ENCODE peak calls at places on chromosomes 3 and 15, in seven cellular contexts. F is hepatocyte, V is Karpas-422, Z is PC-3, Q is GM23248, W is OCI-LY7, U is SK-N-SH. S is an unnamed sample. For H3K9me3 and H3K9me2, the result is how much of the 10 kb centered on the place peaks cover.

GRCh38 chr3:72150634-72151412 is 365.9 kb upstream of the PROK2 start:
- DNase-seq in F (peak), V (no peak), Z (no peak), Q (no peak), W (no peak), U (no peak), S (no peak)

GRCh38 chr15:92651877-92652575 is 3.5 kb downstream of the FAM174B start:
- DNase-seq in F (no peak), V (no peak), Z (no peak), Q (no peak), W (no peak), U (no peak), S (peak)

GRCh38 chr15:77650285-77650684 is 17.6 kb upstream of the LINGO1 start:
- DNase-seq in F (peak), V (peak), Z (no peak), Q (peak), W (peak), U (peak), S (no peak)

GRCh38 chr3:59678042-59678707 is 628.4 kb upstream of the CFAP20DC start:
- DNase-seq in F (no peak), V (no peak), Z (no peak), Q (no peak), W (no peak), U (no peak), S (no peak)

GRCh38 chr3:148158210-148158609 is 539.5 kb upstream of the AGTR1 start:
- DNase-seq in F (no peak), V (no peak), Z (peak), Q (peak), W (no peak), U (no peak), S (no peak)

GRCh38 chr3:30241721-30242120 is 364.7 kb upstream of the TGFBR2 start:
- DNase-seq in F (no peak), V (no peak), Z (peak), Q (peak), W (no peak), U (no peak), S (no peak)

GRCh38 chr3:56975562-56975961 is 84.9 kb upstream of the SPATA12 start:
- DNase-seq in F (peak), V (no peak), Z (no peak), Q (peak), W (no peak), U (no peak), S (no peak)

GRCh38 chr15:78960308-78960707 is 15.5 kb upstream of the CTSH start:
- DNase-seq in F (no peak), V (no peak), Z (no peak), Q (no peak), W (no peak), U (no peak), S (no peak)

GRCh38 chr3:47096955-47097354 is 67.0 kb downstream of the SETD2 start:
- DNase-seq in F (no peak), V (no peak), Z (peak), Q (peak), W (no peak), U (no peak), S (no peak)

GRCh38 chr15:100873029-100873677 is 6.5 kb upstream of the ALDH1A3 start:
- DNase-seq in F (peak), V (peak), Z (peak), Q (peak), W (peak), U (peak), S (peak)

GRCh38 chr15:73941044-73941443 is 14.8 kb downstream of the LOXL1 start:
- DNase-seq in F (peak), V (no peak), Z (peak), Q (peak), W (no peak), U (no peak), S (peak)

GRCh38 chr15:87566236-87566635 is 690.3 kb downstream of the NTRK3 start:
- DNase-seq in F (no peak), V (no peak), Z (no peak), Q (no peak), W (no peak), U (no peak), S (no peak)

GRCh38 chr15:68667800-68668625 is 89.2 kb downstream of the CORO2B start:
- DNase-seq in F (no peak), V (no peak), Z (no peak), Q (no peak), W (no peak), U (no peak), S (no peak)

GRCh38 chr3:47162695-47163022 is 1.3 kb downstream of the SETD2 start:
- DNase-seq in F (peak), V (no peak), Z (peak), Q (peak), W (no peak), U (no peak), S (no peak)

GRCh38 chr3:138384971-138385370 is 36.6 kb downstream of the MRAS start:
- DNase-seq in F (no peak), V (no peak), Z (no peak), Q (no peak), W (no peak), U (no peak), S (no peak)

GRCh38 chr3:127330385-127330784 is 42.5 kb upstream of the PRR20G start:
- DNase-seq in F (no peak), V (no peak), Z (no peak), Q (no peak), W (no peak), U (no peak), S (no peak)
- H3K9me3 ChIP-seq in F (under half), V (under half), Z (under half), Q (under half), W (under half), U (under half), S (under half)

DNA sequence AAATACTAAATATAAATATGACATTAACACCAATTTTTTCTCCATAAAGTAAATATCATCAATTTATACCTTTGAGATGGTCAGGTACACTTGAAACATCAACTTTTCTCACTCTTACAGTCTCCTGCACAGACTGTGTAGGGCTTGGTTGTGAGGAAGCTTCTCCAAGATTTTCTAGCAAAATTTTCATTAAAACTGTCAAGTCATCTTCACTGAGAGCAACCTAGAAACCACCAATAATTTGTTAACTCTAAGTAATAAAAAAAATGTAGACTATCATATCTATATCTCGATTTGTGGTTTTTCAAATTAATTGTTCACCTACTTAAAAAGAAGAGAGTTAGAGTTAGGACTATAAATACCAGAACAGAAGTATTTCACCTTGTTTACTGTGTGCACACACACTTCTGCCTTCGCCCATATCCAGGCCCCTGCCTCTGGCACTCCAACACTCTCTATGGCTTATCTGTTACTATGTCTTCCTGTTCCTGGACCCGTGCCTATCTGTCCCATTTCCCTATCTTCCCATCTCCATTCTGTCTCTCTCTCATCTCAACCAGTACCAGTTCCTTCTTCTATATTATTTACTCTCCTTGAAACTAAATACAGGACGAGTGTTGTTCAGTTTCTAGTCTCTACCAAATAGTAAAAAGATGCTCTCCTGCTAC is 123.6 kb downstream of the VPS13C start:
- DNase-seq in F (no peak), V (no peak), Z (no peak), Q (no peak), W (no peak), U (peak), S (no peak)
- H3K9me2 ChIP-seq in F (under half), V (under half), Z (under half), Q (under half), W (under half), U (under half), S (under half)

GRCh38 chr15:90232941-90233700 is 620 bp downstream of the CIB1 start:
- DNase-seq in F (peak), V (peak), Z (peak), Q (peak), W (peak), U (peak), S (peak)
- H2AFZ ChIP-seq in F (peak), V (peak), Z (peak), Q (peak), W (peak), U (peak), S (peak)

DNA sequence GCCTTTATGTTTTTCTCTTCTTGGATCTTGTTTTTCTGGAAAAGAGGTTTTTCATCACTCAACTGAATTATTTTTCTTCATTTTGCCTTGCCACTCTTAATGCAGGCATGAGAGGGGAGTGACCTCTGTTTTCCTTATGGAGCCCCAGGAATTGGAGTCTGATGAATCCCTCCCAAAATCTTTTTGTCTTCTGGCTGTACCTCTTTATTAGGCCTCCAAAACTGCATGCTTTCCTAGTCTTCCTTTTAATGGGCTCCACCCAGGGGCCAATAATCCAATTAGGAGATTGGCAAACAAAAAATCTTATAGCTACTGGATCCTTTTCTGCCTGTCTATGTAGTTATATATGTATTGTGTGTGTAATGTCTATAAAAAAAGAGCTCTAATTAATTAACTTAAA is 192.4 kb upstream of the PEX5L start:
- DNase-seq in F (no peak), V (peak), Z (no peak), Q (no peak), W (peak), U (no peak), S (no peak)
- H3K9me3 ChIP-seq in F (under half), V (under half), Z (under half), Q (under half), W (under half), U (under half), S (under half)

GRCh38 chr3:41162981-41163380 is 36.3 kb upstream of the CTNNB1 start:
- DNase-seq in F (no peak), V (no peak), Z (no peak), Q (no peak), W (no peak), U (no peak), S (no peak)
- H3K9me2 ChIP-seq in F (under half), V (under half), Z (under half), Q (under half), W (under half), U (under half), S (under half)

GRCh38 chr3:39727415-39727814 is 82.0 kb upstream of the MYRIP start:
- DNase-seq in F (no peak), V (no peak), Z (no peak), Q (peak), W (no peak), U (no peak), S (no peak)

GRCh38 chr3:39724233-39724846 is 85.1 kb upstream of the MYRIP start:
- DNase-seq in F (no peak), V (peak), Z (no peak), Q (peak), W (no peak), U (peak), S (no peak)

GRCh38 chr3:39721076-39721475 is 88.3 kb upstream of the MYRIP start:
- DNase-seq in F (no peak), V (peak), Z (no peak), Q (peak), W (no peak), U (no peak), S (no peak)

GRCh38 chr3:39725321-39725720 is 84.1 kb upstream of the MYRIP start:
- DNase-seq in F (no peak), V (no peak), Z (no peak), Q (no peak), W (no peak), U (no peak), S (no peak)
- H2AFZ ChIP-seq in F (no peak), V (no peak), Z (no peak), Q (no peak), W (no peak), U (no peak), S (no peak)

DNA sequence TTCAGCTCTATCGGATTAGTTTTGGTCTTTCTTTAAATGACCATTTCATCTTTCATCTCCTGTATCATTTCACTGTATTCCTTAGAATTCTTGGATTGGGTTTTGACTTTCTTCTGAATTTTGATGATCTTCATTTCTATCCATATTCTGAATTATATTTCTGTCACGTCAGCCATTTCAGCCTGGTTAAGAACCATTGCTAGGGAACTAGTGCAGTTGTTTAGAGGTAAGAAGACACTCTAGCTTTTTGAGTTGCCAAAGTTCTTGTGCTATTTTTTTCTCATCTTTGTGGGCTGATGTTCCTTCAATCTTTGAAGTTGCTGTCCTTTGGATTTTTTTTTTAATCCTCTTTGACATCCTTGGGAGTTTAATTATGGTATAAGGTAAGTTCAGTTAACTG is 54.6 kb downstream of the STRIT1 start:
- DNase-seq in F (no peak), V (no peak), Z (no peak), Q (no peak), W (no peak), U (no peak), S (no peak)
- H3K9me3 ChIP-seq in F (under half), V (under half), Z (under half), Q (under half), W (under half), U (under half), S (under half)

GRCh38 chr3:16788440-16789057 is 96.2 kb upstream of the PLCL2 start:
- DNase-seq in F (no peak), V (no peak), Z (no peak), Q (no peak), W (no peak), U (no peak), S (no peak)
- H3K9me2 ChIP-seq in F (under half), V (under half), Z (under half), Q (under half), W (under half), U (under half), S (under half)